ENCODE peak calls at places on chromosome 11, in six cellular contexts. One of them, this sample, is unnamed.

GRCh38 chr11:113289341-113290187 is 24.8 kb upstream of the TTC12 start:
- DNase-seq in stimulated activated CD8-positive, alpha-beta memory T cell treated with anti-CD3 and anti-CD28 coated beads, Interleukin-7, amount 100 ng/mL, for 24 hours: peak
- DNase-seq in activated CD4-positive, alpha-beta T cell treated with anti-CD3 and anti-CD28 coated beads, Interleukin-2, amount 50 U/mL, for 4 hours: peak
- DNase-seq in neural progenitor cell: peak
- DNase-seq in SW480: peak
- DNase-seq in EL: peak
- DNase-seq in this sample: peak

GRCh38 chr11:84686726-84687125 is 940.4 kb downstream of the DLG2 start:
- DNase-seq in SW480: no peak
- DNase-seq in neural progenitor cell: no peak
- DNase-seq in EL: no peak
- DNase-seq in stimulated activated CD8-positive, alpha-beta memory T cell treated with anti-CD3 and anti-CD28 coated beads, Interleukin-7, amount 100 ng/mL, for 24 hours: no peak
- DNase-seq in activated CD4-positive, alpha-beta T cell treated with anti-CD3 and anti-CD28 coated beads, Interleukin-2, amount 50 U/mL, for 4 hours: no peak
- DNase-seq in this sample: no peak

GRCh38 chr11:2301631-2302272 is at the start of the genes C11orf21 and TSPAN32:
- DNase-seq in EL: peak
- DNase-seq in activated CD4-positive, alpha-beta T cell treated with anti-CD3 and anti-CD28 coated beads, Interleukin-2, amount 50 U/mL, for 4 hours: no peak
- DNase-seq in stimulated activated CD8-positive, alpha-beta memory T cell treated with anti-CD3 and anti-CD28 coated beads, Interleukin-7, amount 100 ng/mL, for 24 hours: no peak
- DNase-seq in neural progenitor cell: no peak
- DNase-seq in SW480: peak
- DNase-seq in this sample: no peak

GRCh38 chr11:128174465-128175101 is 412.8 kb downstream of the ETS1 start:
- DNase-seq in SW480: no peak
- DNase-seq in EL: peak
- DNase-seq in activated CD4-positive, alpha-beta T cell treated with anti-CD3 and anti-CD28 coated beads, Interleukin-2, amount 50 U/mL, for 4 hours: no peak
- DNase-seq in stimulated activated CD8-positive, alpha-beta memory T cell treated with anti-CD3 and anti-CD28 coated beads, Interleukin-7, amount 100 ng/mL, for 24 hours: no peak
- DNase-seq in neural progenitor cell: peak
- DNase-seq in this sample: peak

GRCh38 chr11:44848963-44849350 is 101.7 kb downstream of the TP53I11 start:
- DNase-seq in SW480: no peak
- DNase-seq in stimulated activated CD8-positive, alpha-beta memory T cell treated with anti-CD3 and anti-CD28 coated beads, Interleukin-7, amount 100 ng/mL, for 24 hours: no peak
- DNase-seq in neural progenitor cell: no peak
- DNase-seq in activated CD4-positive, alpha-beta T cell treated with anti-CD3 and anti-CD28 coated beads, Interleukin-2, amount 50 U/mL, for 4 hours: no peak
- DNase-seq in EL: no peak
- DNase-seq in this sample: no peak

GRCh38 chr11:57637626-57638004 is 12.1 kb downstream of the YPEL4 start:
- DNase-seq in stimulated activated CD8-positive, alpha-beta memory T cell treated with anti-CD3 and anti-CD28 coated beads, Interleukin-7, amount 100 ng/mL, for 24 hours: no peak
- DNase-seq in EL: peak
- DNase-seq in activated CD4-positive, alpha-beta T cell treated with anti-CD3 and anti-CD28 coated beads, Interleukin-2, amount 50 U/mL, for 4 hours: no peak
- DNase-seq in neural progenitor cell: peak
- DNase-seq in SW480: no peak
- DNase-seq in this sample: no peak

GRCh38 chr11:36131719-36132349 is 157.4 kb downstream of the COMMD9 start:
- DNase-seq in neural progenitor cell: peak
- DNase-seq in activated CD4-positive, alpha-beta T cell treated with anti-CD3 and anti-CD28 coated beads, Interleukin-2, amount 50 U/mL, for 4 hours: no peak
- DNase-seq in EL: peak
- DNase-seq in stimulated activated CD8-positive, alpha-beta memory T cell treated with anti-CD3 and anti-CD28 coated beads, Interleukin-7, amount 100 ng/mL, for 24 hours: no peak
- DNase-seq in SW480: no peak
- DNase-seq in this sample: peak

GRCh38 chr11:72932132-72932570 is 117.9 kb downstream of the ATG16L2 start:
- DNase-seq in SW480: no peak
- DNase-seq in stimulated activated CD8-positive, alpha-beta memory T cell treated with anti-CD3 and anti-CD28 coated beads, Interleukin-7, amount 100 ng/mL, for 24 hours: no peak
- DNase-seq in neural progenitor cell: no peak
- DNase-seq in activated CD4-positive, alpha-beta T cell treated with anti-CD3 and anti-CD28 coated beads, Interleukin-2, amount 50 U/mL, for 4 hours: no peak
- DNase-seq in EL: peak
- DNase-seq in this sample: no peak

GRCh38 chr11:79609511-79609910 is 168.7 kb upstream of the TENM4 start:
- DNase-seq in SW480: no peak
- DNase-seq in EL: no peak
- DNase-seq in activated CD4-positive, alpha-beta T cell treated with anti-CD3 and anti-CD28 coated beads, Interleukin-2, amount 50 U/mL, for 4 hours: no peak
- DNase-seq in stimulated activated CD8-positive, alpha-beta memory T cell treated with anti-CD3 and anti-CD28 coated beads, Interleukin-7, amount 100 ng/mL, for 24 hours: no peak
- DNase-seq in neural progenitor cell: no peak
- DNase-seq in this sample: no peak

GRCh38 chr11:9748361-9748970 is 84.6 kb downstream of the SWAP70 start:
- DNase-seq in neural progenitor cell: peak
- DNase-seq in EL: peak
- DNase-seq in activated CD4-positive, alpha-beta T cell treated with anti-CD3 and anti-CD28 coated beads, Interleukin-2, amount 50 U/mL, for 4 hours: peak
- DNase-seq in SW480: peak
- DNase-seq in stimulated activated CD8-positive, alpha-beta memory T cell treated with anti-CD3 and anti-CD28 coated beads, Interleukin-7, amount 100 ng/mL, for 24 hours: no peak
- DNase-seq in this sample: peak

GRCh38 chr11:130109441-130109840 is 39.7 kb downstream of the APLP2 start:
- DNase-seq in activated CD4-positive, alpha-beta T cell treated with anti-CD3 and anti-CD28 coated beads, Interleukin-2, amount 50 U/mL, for 4 hours: no peak
- DNase-seq in SW480: no peak
- DNase-seq in EL: no peak
- DNase-seq in stimulated activated CD8-positive, alpha-beta memory T cell treated with anti-CD3 and anti-CD28 coated beads, Interleukin-7, amount 100 ng/mL, for 24 hours: no peak
- DNase-seq in neural progenitor cell: no peak
- DNase-seq in this sample: no peak

GRCh38 chr11:65491163-65491465 is 7.7 kb upstream of the MALAT1 start:
- DNase-seq in activated CD4-positive, alpha-beta T cell treated with anti-CD3 and anti-CD28 coated beads, Interleukin-2, amount 50 U/mL, for 4 hours: no peak
- DNase-seq in EL: peak
- DNase-seq in stimulated activated CD8-positive, alpha-beta memory T cell treated with anti-CD3 and anti-CD28 coated beads, Interleukin-7, amount 100 ng/mL, for 24 hours: no peak
- DNase-seq in SW480: no peak
- DNase-seq in neural progenitor cell: no peak
- DNase-seq in this sample: peak

GRCh38 chr11:63920870-63921417 is 4.0 kb upstream of the RCOR2 start:
- DNase-seq in EL: no peak
- DNase-seq in SW480: no peak
- DNase-seq in neural progenitor cell: peak
- DNase-seq in stimulated activated CD8-positive, alpha-beta memory T cell treated with anti-CD3 and anti-CD28 coated beads, Interleukin-7, amount 100 ng/mL, for 24 hours: peak
- DNase-seq in activated CD4-positive, alpha-beta T cell treated with anti-CD3 and anti-CD28 coated beads, Interleukin-2, amount 50 U/mL, for 4 hours: no peak
- DNase-seq in this sample: no peak

This sample was measured in A673.